ENCODE peak calls at places on chromosomes 6 and 20, in five cellular contexts. One of them, this sample, is unnamed.

GRCh38 chr6:14841901-14842421 is 403.9 kb upstream of the JARID2 start:
- DNase-seq in astrocyte of the cerebellum: peak; percentile 75
- DNase-seq in bronchial epithelial cell: peak; percentile 54
- DNase-seq in Calu3: no peak
- DNase-seq in body of pancreas: no peak
- DNase-seq in this sample: no peak

GRCh38 chr6:168506460-168506859 is 65.5 kb downstream of the SMOC2 start:
- DNase-seq in astrocyte of the cerebellum: no peak
- DNase-seq in bronchial epithelial cell: no peak
- DNase-seq in Calu3: no peak
- DNase-seq in body of pancreas: no peak
- DNase-seq in this sample: no peak

GRCh38 chr20:5658897-5659296 is 91.3 kb upstream of the SHLD1 start:
- DNase-seq in astrocyte of the cerebellum: peak; percentile 70
- DNase-seq in bronchial epithelial cell: peak; percentile 90
- DNase-seq in Calu3: no peak
- DNase-seq in body of pancreas: peak; percentile 14
- DNase-seq in this sample: peak; percentile 9

GRCh38 chr20:49676581-49677291 is 36.9 kb downstream of the B4GALT5 start:
- DNase-seq in astrocyte of the cerebellum: no peak
- DNase-seq in bronchial epithelial cell: peak; percentile 78
- DNase-seq in Calu3: no peak
- DNase-seq in body of pancreas: no peak
- DNase-seq in this sample: no peak

GRCh38 chr20:52497731-52498130 is 306.2 kb upstream of the ZFP64 start:
- DNase-seq in astrocyte of the cerebellum: no peak
- DNase-seq in bronchial epithelial cell: peak; percentile 50
- DNase-seq in Calu3: no peak
- DNase-seq in body of pancreas: no peak
- DNase-seq in this sample: no peak

GRCh38 chr20:23386304-23387117 is 24.5 kb downstream of the GZF1 start:
- DNase-seq in astrocyte of the cerebellum: no peak
- DNase-seq in bronchial epithelial cell: no peak
- DNase-seq in Calu3: no peak
- DNase-seq in body of pancreas: no peak
- DNase-seq in this sample: no peak

GRCh38 chr6:146410851-146411595 is 132.6 kb upstream of the RAB32 start:
- DNase-seq in astrocyte of the cerebellum: no peak
- DNase-seq in bronchial epithelial cell: peak; percentile 74
- DNase-seq in Calu3: no peak
- DNase-seq in body of pancreas: no peak
- DNase-seq in this sample: no peak

GRCh38 chr6:13513606-13514502 is 26.5 kb upstream of the GFOD1 start:
- DNase-seq in astrocyte of the cerebellum: no peak
- DNase-seq in bronchial epithelial cell: no peak
- DNase-seq in Calu3: no peak
- DNase-seq in body of pancreas: no peak
- DNase-seq in this sample: no peak

GRCh38 chr6:138405816-138406403 is 1.9 kb downstream of the HEBP2 start:
- DNase-seq in astrocyte of the cerebellum: no peak
- DNase-seq in bronchial epithelial cell: no peak
- DNase-seq in Calu3: no peak
- DNase-seq in body of pancreas: no peak
- DNase-seq in this sample: no peak

GRCh38 chr6:169469028-169469427 is 215.4 kb upstream of the THBS2 start:
- DNase-seq in astrocyte of the cerebellum: no peak
- DNase-seq in bronchial epithelial cell: no peak
- DNase-seq in Calu3: no peak
- DNase-seq in body of pancreas: no peak
- DNase-seq in this sample: no peak

GRCh38 chr20:2006452-2007381 is 12.9 kb upstream of the PDYN start:
- DNase-seq in astrocyte of the cerebellum: no peak
- DNase-seq in bronchial epithelial cell: peak; percentile 20
- DNase-seq in Calu3: peak; percentile 13
- DNase-seq in body of pancreas: peak; percentile 21
- DNase-seq in this sample: peak; percentile 41

GRCh38 chr6:116528800-116529199 is 16.7 kb downstream of the TRAPPC3L start:
- DNase-seq in astrocyte of the cerebellum: no peak
- DNase-seq in bronchial epithelial cell: no peak
- DNase-seq in Calu3: no peak
- DNase-seq in body of pancreas: no peak
- DNase-seq in this sample: no peak

GRCh38 chr20:10329387-10330005 is 104.5 kb downstream of the MKKS start:
- DNase-seq in astrocyte of the cerebellum: no peak
- DNase-seq in bronchial epithelial cell: no peak
- DNase-seq in Calu3: no peak
- DNase-seq in body of pancreas: no peak
- DNase-seq in this sample: no peak

GRCh38 chr6:21078497-21078896 is 515.1 kb upstream of the SOX4 start:
- DNase-seq in astrocyte of the cerebellum: no peak
- DNase-seq in bronchial epithelial cell: no peak
- DNase-seq in Calu3: no peak
- DNase-seq in body of pancreas: no peak
- DNase-seq in this sample: no peak

GRCh38 chr20:3710703-3711417 is 1.5 kb downstream of the SIGLEC1 start:
- DNase-seq in astrocyte of the cerebellum: no peak
- DNase-seq in bronchial epithelial cell: no peak
- DNase-seq in Calu3: peak; percentile 74
- DNase-seq in body of pancreas: peak; percentile 69
- DNase-seq in this sample: peak; percentile 90

GRCh38 chr6:150417899-150418824 is 49.4 kb downstream of the IYD start:
- DNase-seq in astrocyte of the cerebellum: peak; percentile 81
- DNase-seq in bronchial epithelial cell: peak; percentile 86
- DNase-seq in Calu3: peak; percentile 15
- DNase-seq in body of pancreas: peak; percentile 29
- DNase-seq in this sample: no peak

GRCh38 chr6:11584264-11584663 is 46.7 kb downstream of the TMEM170B start:
- DNase-seq in astrocyte of the cerebellum: no peak
- DNase-seq in bronchial epithelial cell: no peak
- DNase-seq in Calu3: no peak
- DNase-seq in body of pancreas: no peak
- DNase-seq in this sample: no peak

GRCh38 chr6:30761791-30762429 is 17.6 kb upstream of the IER3 start:
- DNase-seq in astrocyte of the cerebellum: no peak
- DNase-seq in bronchial epithelial cell: no peak
- DNase-seq in Calu3: no peak
- DNase-seq in body of pancreas: no peak
- DNase-seq in this sample: no peak

GRCh38 chr6:136030131-136030530 is 178.6 kb downstream of the PDE7B start:
- DNase-seq in astrocyte of the cerebellum: no peak
- DNase-seq in bronchial epithelial cell: no peak
- DNase-seq in Calu3: no peak
- DNase-seq in body of pancreas: no peak
- DNase-seq in this sample: no peak

GRCh38 chr20:1757072-1757471 is 99.5 kb upstream of the SIRPG start:
- DNase-seq in astrocyte of the cerebellum: no peak
- DNase-seq in bronchial epithelial cell: peak; percentile 59
- DNase-seq in Calu3: no peak
- DNase-seq in body of pancreas: no peak
- DNase-seq in this sample: no peak

GRCh38 chr20:17036546-17036945 is 190.3 kb upstream of the PCSK2 start:
- DNase-seq in astrocyte of the cerebellum: no peak
- DNase-seq in bronchial epithelial cell: no peak
- DNase-seq in Calu3: no peak
- DNase-seq in body of pancreas: no peak
- DNase-seq in this sample: no peak

GRCh38 chr6:147170269-147170668 is 33.9 kb upstream of the STXBP5 start:
- DNase-seq in astrocyte of the cerebellum: peak; percentile 60
- DNase-seq in bronchial epithelial cell: peak; percentile 93
- DNase-seq in Calu3: no peak
- DNase-seq in body of pancreas: no peak
- DNase-seq in this sample: no peak

GRCh38 chr20:23143098-23143497 is 57.0 kb upstream of the CD93 start:
- DNase-seq in astrocyte of the cerebellum: peak; percentile 53
- DNase-seq in bronchial epithelial cell: peak; percentile 86
- DNase-seq in Calu3: peak; percentile 23
- DNase-seq in body of pancreas: no peak
- DNase-seq in this sample: no peak

GRCh38 chr6:16130932-16131387 is 2.1 kb downstream of the MYLIP start:
- DNase-seq in astrocyte of the cerebellum: peak; percentile 41
- DNase-seq in bronchial epithelial cell: peak; percentile 69
- DNase-seq in Calu3: peak; percentile 22
- DNase-seq in body of pancreas: peak; percentile 28
- DNase-seq in this sample: no peak

GRCh38 chr6:44179072-44179536 is 20.5 kb downstream of the CAPN11 start:
- DNase-seq in astrocyte of the cerebellum: no peak
- DNase-seq in bronchial epithelial cell: peak; percentile 13
- DNase-seq in Calu3: no peak
- DNase-seq in body of pancreas: no peak
- DNase-seq in this sample: no peak

GRCh38 chr6:164928366-164929154 is 380.8 kb downstream of the C6orf118 start:
- DNase-seq in astrocyte of the cerebellum: no peak
- DNase-seq in bronchial epithelial cell: no peak
- DNase-seq in Calu3: no peak
- DNase-seq in body of pancreas: no peak
- DNase-seq in this sample: no peak

GRCh38 chr20:53677447-53678314 is 84.0 kb upstream of the ZNF217 start:
- DNase-seq in astrocyte of the cerebellum: no peak
- DNase-seq in bronchial epithelial cell: no peak
- DNase-seq in Calu3: peak; percentile 76
- DNase-seq in body of pancreas: peak; percentile 38
- DNase-seq in this sample: peak; percentile 7

GRCh38 chr20:6122111-6122872 is 538 bp downstream of the FERMT1 start:
- DNase-seq in astrocyte of the cerebellum: no peak
- DNase-seq in bronchial epithelial cell: peak; percentile 98
- DNase-seq in Calu3: peak; percentile 30
- DNase-seq in body of pancreas: peak; percentile 17
- DNase-seq in this sample: no peak

GRCh38 chr6:73523434-73524123 is 2.7 kb upstream of the EEF1A1 start:
- DNase-seq in astrocyte of the cerebellum: no peak
- DNase-seq in bronchial epithelial cell: peak; percentile 50
- DNase-seq in Calu3: peak; percentile 82
- DNase-seq in body of pancreas: peak; percentile 81
- DNase-seq in this sample: no peak

GRCh38 chr20:13784271-13784892 is 337 bp downstream of the ESF1 start:
- DNase-seq in astrocyte of the cerebellum: no peak
- DNase-seq in bronchial epithelial cell: no peak
- DNase-seq in Calu3: no peak
- DNase-seq in body of pancreas: peak; percentile 23
- DNase-seq in this sample: no peak

GRCh38 chr20:48723308-48724264 is 104.2 kb downstream of the PREX1 start:
- DNase-seq in astrocyte of the cerebellum: no peak
- DNase-seq in bronchial epithelial cell: no peak
- DNase-seq in Calu3: peak; percentile 45
- DNase-seq in body of pancreas: no peak
- DNase-seq in this sample: no peak

GRCh38 chr20:8946036-8946926 is 122.6 kb upstream of the PLCB4 start:
- DNase-seq in astrocyte of the cerebellum: no peak
- DNase-seq in bronchial epithelial cell: no peak
- DNase-seq in Calu3: no peak
- DNase-seq in body of pancreas: no peak
- DNase-seq in this sample: no peak

GRCh38 chr6:54896302-54896701 is 49.7 kb downstream of the FAM83B start:
- DNase-seq in astrocyte of the cerebellum: no peak
- DNase-seq in bronchial epithelial cell: no peak
- DNase-seq in Calu3: no peak
- DNase-seq in body of pancreas: no peak
- DNase-seq in this sample: no peak
- TF ChIP-seq CTCF in astrocyte of the cerebellum: no peak
- TF ChIP-seq CTCF in bronchial epithelial cell: no peak
- TF ChIP-seq CTCF in Calu3: no peak
- TF ChIP-seq CTCF in body of pancreas: no peak
- TF ChIP-seq CTCF in this sample: no peak

GRCh38 chr20:41058674-41059008 is 30.0 kb downstream of the TOP1 start:
- DNase-seq in astrocyte of the cerebellum: no peak
- DNase-seq in bronchial epithelial cell: no peak
- DNase-seq in Calu3: no peak
- DNase-seq in body of pancreas: no peak
- DNase-seq in this sample: no peak
- TF ChIP-seq CTCF in astrocyte of the cerebellum: no peak
- TF ChIP-seq CTCF in bronchial epithelial cell: no peak
- TF ChIP-seq CTCF in Calu3: no peak
- TF ChIP-seq CTCF in body of pancreas: no peak
- TF ChIP-seq CTCF in this sample: no peak

DNA sequence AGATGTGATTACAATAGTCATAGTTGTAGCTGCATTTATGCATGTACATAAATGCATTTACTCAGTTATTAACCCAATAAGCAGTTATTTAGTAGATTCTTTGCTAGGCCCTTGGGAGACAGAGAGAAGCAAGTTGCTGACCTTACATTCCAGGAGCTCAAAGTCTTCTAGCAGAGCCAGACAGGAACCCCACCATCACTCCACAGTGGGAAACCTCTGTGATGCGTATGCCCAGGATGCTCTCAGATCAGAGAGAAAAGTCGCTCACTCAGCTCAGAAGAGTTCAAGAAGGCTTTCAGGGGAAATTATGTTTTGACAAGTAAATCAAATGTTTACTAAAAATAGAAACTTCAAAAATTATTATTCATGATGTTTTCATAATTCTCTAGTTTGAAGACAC is 146.3 kb upstream of the EXOC2 start:
- DNase-seq in astrocyte of the cerebellum: no peak
- DNase-seq in bronchial epithelial cell: no peak
- DNase-seq in Calu3: no peak
- DNase-seq in body of pancreas: no peak
- DNase-seq in this sample: no peak
- TF ChIP-seq CTCF in astrocyte of the cerebellum: no peak
- TF ChIP-seq CTCF in bronchial epithelial cell: no peak
- TF ChIP-seq CTCF in Calu3: no peak
- TF ChIP-seq CTCF in body of pancreas: no peak
- TF ChIP-seq CTCF in this sample: no peak

GRCh38 chr6:143279385-143279784 is 171.1 kb downstream of the ADAT2 start:
- DNase-seq in astrocyte of the cerebellum: no peak
- DNase-seq in bronchial epithelial cell: peak; percentile 27
- DNase-seq in Calu3: peak; percentile 30
- DNase-seq in body of pancreas: peak; percentile 22
- DNase-seq in this sample: no peak
- TF ChIP-seq CTCF in astrocyte of the cerebellum: peak; percentile 44
- TF ChIP-seq CTCF in bronchial epithelial cell: peak; percentile 22
- TF ChIP-seq CTCF in Calu3: no peak
- TF ChIP-seq CTCF in body of pancreas: peak; percentile 55
- TF ChIP-seq CTCF in this sample: peak; percentile 49

This sample was measured in neural crest cell.